ENCODE peak calls at places on chromosome 19, in nine cellular contexts. D is right cardiac atrium; A is globus pallidus; J is RCC 7860; P is ascending aorta; R is SK-N-SH; H is AG09319; E is KG1; F is stimulated activated CD4-positive, alpha-beta T cell treated with anti-CD3 and anti-CD28 coated beads, Interleukin-4, amount 100 ng/mL, for 24 hours. V is an unnamed sample.

GRCh38 chr19:811511-812048 is 10.2 kb downstream of the PLPPR3 start:
- DNase-seq in J (no peak), F (no peak), H (no peak), P (no peak), D (no peak), E (no peak), A (no peak), R (no peak), V (peak; percentile 16)

GRCh38 chr19:42397315-42398166 is 7.4 kb upstream of the CNFN start:
- DNase-seq in E (no peak), D (no peak), R (no peak), H (no peak), F (no peak), P (no peak), A (no peak), J (peak; percentile 62), V (no peak)

GRCh38 chr19:34967551-34967950 is 3.5 kb upstream of the ZNF792 start:
- DNase-seq in R (no peak), F (no peak), D (no peak), E (no peak), A (no peak), P (no peak), H (no peak), J (no peak), V (no peak)

GRCh38 chr19:1360818-1361461 is 22.8 kb upstream of the NDUFS7 start:
- DNase-seq in D (peak; percentile 80), F (no peak), E (no peak), A (peak; percentile 87), J (peak; percentile 28), H (peak; percentile 62), P (no peak), R (peak; percentile 97), V (peak; percentile 84)

GRCh38 chr19:45901912-45902650 is at the start of gene MYPOP:
- DNase-seq in D (no peak), H (no peak), E (no peak), F (no peak), R (peak; percentile 59), J (no peak), A (no peak), P (no peak), V (no peak)

GRCh38 chr19:17389957-17390664 is 3.9 kb downstream of the CCDC194 start:
- DNase-seq in A (no peak), E (no peak), F (no peak), R (no peak), P (no peak), J (no peak), H (no peak), D (no peak), V (no peak)

GRCh38 chr19:708154-709141 is at the start of gene PALM:
- DNase-seq in J (no peak), F (no peak), P (no peak), H (no peak), A (no peak), D (peak; percentile 59), R (peak; percentile 90), E (no peak), V (no peak)

GRCh38 chr19:10712754-10713153 is 5.1 kb upstream of the DNM2 start:
- DNase-seq in D (no peak), H (no peak), E (no peak), P (no peak), A (no peak), R (no peak), J (no peak), F (no peak), V (no peak)

GRCh38 chr19:52748336-52748950 is 13.6 kb upstream of the ZNF611 start:
- DNase-seq in H (peak; percentile 10), F (no peak), P (no peak), D (peak; percentile 43), A (peak; percentile 63), E (no peak), J (peak; percentile 20), R (peak; percentile 35), V (peak; percentile 20)

GRCh38 chr19:49339364-49340068 is 4.3 kb downstream of the CD37 start:
- DNase-seq in E (no peak), F (no peak), J (no peak), P (peak; percentile 94), H (peak; percentile 62), D (peak; percentile 91), A (peak; percentile 41), R (peak; percentile 90), V (peak; percentile 95)

GRCh38 chr19:36103842-36104552 is 6.9 kb upstream of the OVOL3 start:
- DNase-seq in A (no peak), D (no peak), H (no peak), R (no peak), F (no peak), J (peak; percentile 11), P (no peak), E (no peak), V (no peak)

GRCh38 chr19:5091576-5092215 is 122.8 kb downstream of the KDM4B start:
- DNase-seq in F (no peak), R (no peak), J (no peak), A (no peak), H (no peak), P (no peak), D (no peak), E (no peak), V (peak; percentile 35)

GRCh38 chr19:35231956-35232746 is 3.6 kb upstream of the FAM187B start:
- DNase-seq in R (no peak), F (no peak), H (no peak), J (no peak), D (no peak), P (no peak), A (no peak), E (no peak), V (no peak)

GRCh38 chr19:2334986-2335846 is 6.7 kb downstream of the SPPL2B start:
- DNase-seq in F (no peak), H (no peak), D (no peak), P (no peak), R (peak; percentile 61), A (no peak), J (no peak), E (no peak), V (no peak)

GRCh38 chr19:42286349-42287016 is 15.4 kb upstream of the PRR19 start:
- DNase-seq in P (peak; percentile 80), E (no peak), H (no peak), R (peak; percentile 54), D (peak; percentile 72), J (no peak), F (no peak), A (peak; percentile 12), V (peak; percentile 63)

GRCh38 chr19:49468746-49469447 is 5.1 kb upstream of the FLT3LG start:
- DNase-seq in H (no peak), D (peak; percentile 93), P (peak; percentile 90), J (no peak), F (peak; percentile 78), R (no peak), E (peak; percentile 53), A (no peak), V (no peak)

GRCh38 chr19:37551123-37551993 is 43.2 kb downstream of the ZNF571 start:
- DNase-seq in P (no peak), F (peak; percentile 27), J (no peak), E (peak; percentile 82), R (peak; percentile 95), A (no peak), H (peak; percentile 15), D (peak; percentile 33), V (peak; percentile 96)

GRCh38 chr19:20315543-20315942 is 148.5 kb downstream of the ZNF486 start:
- DNase-seq in R (peak; percentile 66), H (no peak), D (no peak), E (no peak), F (no peak), P (no peak), J (no peak), A (no peak), V (no peak)

GRCh38 chr19:45630463-45630862 is 8.7 kb downstream of the EML2 start:
- DNase-seq in J (peak; percentile 53), A (no peak), D (no peak), H (no peak), R (peak; percentile 3), P (no peak), F (peak; percentile 40), E (no peak), V (peak; percentile 82)